ENCODE peak calls at places on chromosomes 1 and 21, in seven cellular contexts. G, Z, J, M, E, S and F are unnamed samples.

GRCh38 chr21:31892686-31893085 is 19.9 kb downstream of the HUNK start:
- DNase-seq in M (no peak), G (no peak), Z (no peak), J (no peak), E (no peak), S (no peak), F (no peak)

GRCh38 chr1:116855220-116855619 is 54.5 kb upstream of the PTGFRN start:
- DNase-seq in J (peak), Z (no peak), S (peak), E (peak), G (no peak), M (no peak), F (no peak)

GRCh38 chr1:35577071-35577998 is 4.2 kb downstream of the TFAP2E start:
- DNase-seq in S (no peak), G (peak), J (no peak), E (no peak), Z (no peak), M (peak), F (no peak)

GRCh38 chr1:227950735-227951224 is 3.0 kb upstream of the WNT9A start:
- DNase-seq in E (no peak), G (no peak), S (no peak), J (peak), Z (no peak), M (no peak), F (no peak)

GRCh38 chr1:159311679-159312078 is 9.5 kb downstream of the FCER1A start:
- DNase-seq in G (no peak), S (no peak), J (no peak), M (no peak), E (no peak), Z (no peak), F (no peak)

GRCh38 chr1:111197598-111198289 is 2.7 kb downstream of the DENND2D start:
- DNase-seq in J (no peak), G (no peak), Z (peak), M (peak), S (no peak), E (no peak), F (no peak)

GRCh38 chr21:46062471-46063211 is 35.3 kb upstream of the COL6A2 start:
- DNase-seq in S (no peak), Z (no peak), E (no peak), G (no peak), J (no peak), M (no peak), F (no peak)

GRCh38 chr1:167484726-167485125 is 33.6 kb downstream of the CD247 start:
- DNase-seq in S (no peak), J (no peak), G (no peak), E (no peak), Z (no peak), M (no peak), F (no peak)

GRCh38 chr1:16984717-16985116 is 4.3 kb upstream of the MFAP2 start:
- DNase-seq in G (no peak), E (peak), Z (no peak), M (no peak), J (peak), S (peak), F (peak)

GRCh38 chr21:37198989-37199924 is 67.9 kb downstream of the VPS26C start:
- DNase-seq in J (no peak), E (peak), Z (no peak), S (peak), G (no peak), M (no peak), F (peak)

GRCh38 chr21:35207322-35207721 is 158.2 kb upstream of the RUNX1 start:
- DNase-seq in S (no peak), E (peak), M (no peak), G (no peak), J (no peak), Z (no peak), F (no peak)